ENCODE peak calls at places on chromosome 15, in ten cellular contexts. S, X, N, R, E, B, P, M, V and D are unnamed samples.

GRCh38 chr15:94875550-94875949 is 644.2 kb downstream of the MCTP2 start:
- DNase-seq in V (no peak), R (no peak), X (no peak), B (no peak), N (no peak), E (no peak), M (no peak), P (no peak), S (no peak), D (no peak)

GRCh38 chr15:42371125-42371524 is 11.8 kb downstream of the CAPN3 start:
- DNase-seq in X (no peak), S (no peak), N (peak; percentile 57), B (no peak), E (no peak), V (no peak), P (peak; percentile 11), R (no peak), M (no peak), D (peak; percentile 9)

GRCh38 chr15:80615783-80616391 is 79.2 kb upstream of the ABHD17C start:
- DNase-seq in V (peak; percentile 80), E (no peak), N (peak; percentile 82), S (peak; percentile 55), B (no peak), R (peak; percentile 82), P (peak; percentile 96), M (peak; percentile 31), X (no peak), D (no peak)

GRCh38 chr15:35753486-35753885 is 207.5 kb upstream of the DPH6 start:
- DNase-seq in P (peak; percentile 50), S (no peak), M (no peak), N (peak; percentile 93), V (no peak), R (no peak), E (no peak), B (no peak), X (no peak), D (no peak)

GRCh38 chr15:67547836-67548531 is 5.5 kb downstream of the MAP2K5 start:
- DNase-seq in N (peak; percentile 63), X (no peak), R (no peak), P (peak; percentile 41), M (no peak), S (no peak), V (no peak), E (no peak), B (no peak), D (no peak)

GRCh38 chr15:37756407-37756806 is 178.0 kb upstream of the TMCO5A start:
- DNase-seq in R (no peak), V (no peak), B (no peak), S (no peak), M (no peak), N (no peak), E (no peak), P (no peak), X (no peak), D (no peak)

GRCh38 chr15:59159210-59159609 is 47.4 kb upstream of the LDHAL6B start:
- DNase-seq in V (no peak), B (no peak), P (no peak), E (no peak), X (no peak), M (no peak), R (no peak), S (no peak), N (no peak), D (no peak)

GRCh38 chr15:78368671-78369070 is 28.5 kb downstream of the CRABP1 start:
- DNase-seq in V (no peak), P (no peak), E (peak; percentile 84), X (peak; percentile 50), R (no peak), M (no peak), N (no peak), S (peak; percentile 91), B (no peak), D (peak; percentile 12)

GRCh38 chr15:62067448-62068044 is 769 bp downstream of the C2CD4A start:
- DNase-seq in B (no peak), S (peak; percentile 31), M (no peak), P (peak; percentile 8), E (peak; percentile 77), X (peak; percentile 44), R (peak; percentile 40), V (peak; percentile 22), N (no peak), D (peak; percentile 32)

GRCh38 chr15:62068071-62068786 is 1.5 kb downstream of the C2CD4A start:
- DNase-seq in B (no peak), N (peak; percentile 36), M (no peak), X (peak; percentile 66), E (peak; percentile 86), R (peak; percentile 27), P (peak; percentile 36), V (peak; percentile 61), S (peak; percentile 65), D (peak; percentile 16)

GRCh38 chr15:62068787-62069170 is 2.0 kb downstream of the C2CD4A start:
- DNase-seq in B (no peak), X (no peak), R (no peak), M (no peak), V (no peak), E (no peak), S (no peak), N (no peak), P (peak; percentile 33), D (no peak)

GRCh38 chr15:62069551-62069950 is 2.8 kb downstream of the C2CD4A start:
- DNase-seq in R (no peak), S (no peak), X (no peak), P (no peak), V (no peak), N (no peak), B (no peak), M (no peak), E (no peak), D (no peak)

DNA sequence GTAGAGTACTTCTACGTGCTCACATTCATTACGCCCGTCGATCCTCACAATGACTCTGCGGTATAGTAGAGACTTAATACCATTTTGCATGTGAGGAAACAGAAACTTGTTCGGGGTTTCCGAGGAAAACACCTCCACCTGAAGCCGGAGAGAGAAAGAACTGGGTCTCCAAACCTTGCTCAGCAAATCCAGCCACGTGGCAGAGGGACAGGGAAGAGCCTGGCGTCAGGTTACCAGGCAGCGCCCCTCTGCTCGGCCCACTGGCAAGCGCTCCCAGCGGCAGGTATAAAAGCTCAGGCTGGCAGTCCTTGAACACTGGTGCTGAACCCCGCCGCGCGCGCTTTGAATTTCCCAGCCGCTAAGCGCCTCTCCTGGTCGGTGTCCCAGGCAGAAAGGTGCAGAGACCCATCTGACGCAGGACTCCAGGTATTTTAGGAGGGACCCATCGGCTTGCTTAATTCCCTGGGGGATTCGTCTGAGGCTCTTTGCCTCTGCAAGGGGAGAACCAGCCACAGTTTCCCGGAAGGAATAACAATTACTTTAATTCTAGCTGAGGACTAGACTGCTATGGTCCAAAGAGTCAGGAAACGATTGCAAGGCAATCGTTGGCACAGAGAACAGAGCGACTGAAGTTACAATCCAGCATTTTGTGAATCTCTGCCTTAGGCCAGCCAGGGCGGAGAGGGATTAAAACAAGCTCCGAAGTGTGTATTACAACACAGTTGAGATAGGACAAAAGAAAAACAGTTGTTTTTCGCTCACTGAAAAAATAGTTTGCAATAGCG is at the start of gene C2CD4A:
- DNase-seq in B (no peak), N (no peak), E (peak; percentile 95), S (peak; percentile 63), V (peak; percentile 89), P (peak; percentile 22), M (peak; percentile 58), R (peak; percentile 60), X (peak; percentile 77), D (peak; percentile 74)
- TF ChIP-seq CTCF in B (peak; percentile 42), N (peak; percentile 4), E (peak; percentile 54), S (no peak), V (peak; percentile 20), P (peak; percentile 10), M (no peak), R (no peak), X (no peak), D (no peak)

DNA sequence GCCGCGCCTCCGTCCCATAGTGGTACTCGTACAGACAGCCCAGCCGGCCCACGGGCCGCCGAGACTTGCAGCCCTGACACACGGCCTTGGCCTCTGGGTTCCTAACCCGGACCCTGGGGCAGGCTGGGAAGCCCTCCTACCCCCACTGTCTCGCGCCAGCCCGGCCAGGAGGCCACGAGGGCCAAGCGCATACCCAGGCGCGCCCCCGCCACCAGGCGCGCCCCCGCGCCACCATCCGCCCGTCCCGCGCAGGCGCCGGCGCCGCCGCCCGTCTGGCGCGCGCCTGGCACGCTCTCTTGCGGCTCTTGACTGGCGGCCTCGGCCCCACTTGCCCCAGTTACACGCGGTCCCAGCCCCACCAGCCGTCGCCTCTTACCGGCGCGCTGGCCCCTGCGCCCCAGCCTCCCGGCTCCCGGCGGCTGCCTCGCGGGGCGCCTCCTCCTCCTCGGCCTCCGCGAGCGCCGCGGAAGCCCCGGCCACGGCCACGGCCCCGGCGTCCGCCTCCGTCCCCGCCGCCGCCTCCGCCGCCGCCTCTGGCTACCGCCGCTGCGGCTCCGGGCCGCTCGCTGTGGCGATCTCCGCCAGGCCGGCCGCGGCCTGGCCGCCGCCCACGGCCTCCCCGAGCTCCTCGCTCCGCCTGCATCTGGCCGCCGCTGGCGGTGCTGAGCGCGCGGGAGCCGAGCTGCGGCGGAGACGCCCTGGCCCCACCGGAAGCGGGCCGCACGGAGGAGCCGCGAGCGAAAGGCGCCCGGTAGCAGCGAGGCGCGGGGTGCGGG is 412 bp downstream of the AVEN start:
- DNase-seq in P (peak; percentile 76), E (peak; percentile 90), B (no peak), M (peak; percentile 70), R (peak; percentile 89), X (peak; percentile 75), N (peak; percentile 71), V (peak; percentile 76), S (peak; percentile 82), D (peak; percentile 76)
- TF ChIP-seq CTCF in P (no peak), E (no peak), B (no peak), M (no peak), R (no peak), X (no peak), N (no peak), V (peak; percentile 8), S (no peak), D (no peak)

GRCh38 chr15:72475674-72476073 is 1.5 kb downstream of the ARIH1 start:
- DNase-seq in B (no peak), M (no peak), S (no peak), R (no peak), E (no peak), N (no peak), P (no peak), V (no peak), X (no peak), D (no peak)

GRCh38 chr15:72473670-72474465 is at the start of gene ARIH1:
- DNase-seq in R (peak; percentile 97), S (peak; percentile 97), E (peak; percentile 99), X (peak; percentile 98), P (peak; percentile 96), B (peak; percentile 87), M (peak; percentile 97), N (peak; percentile 93), V (peak; percentile 95), D (peak; percentile 95)

GRCh38 chr15:72474466-72474911 is 359 bp downstream of the ARIH1 start:
- DNase-seq in M (no peak), X (peak; percentile 65), S (no peak), E (no peak), V (no peak), P (no peak), B (no peak), N (peak; percentile 2), R (no peak), D (no peak)

GRCh38 chr15:72474912-72475601 is 927 bp downstream of the ARIH1 start:
- DNase-seq in P (peak; percentile 84), R (peak; percentile 79), E (peak; percentile 86), S (peak; percentile 77), X (peak; percentile 75), B (peak; percentile 66), N (peak; percentile 74), V (peak; percentile 78), M (peak; percentile 75), D (peak; percentile 88)

GRCh38 chr15:72472907-72473669 is 1.0 kb upstream of the ARIH1 start:
- DNase-seq in N (peak; percentile 55), B (no peak), E (no peak), R (no peak), S (no peak), M (no peak), X (no peak), P (peak; percentile 50), V (no peak), D (no peak)
- TF ChIP-seq CTCF in N (peak; percentile 40), B (no peak), E (peak; percentile 34), R (no peak), S (no peak), M (no peak), X (no peak), P (peak; percentile 44), V (no peak), D (peak; percentile 9)

GRCh38 chr15:53869044-53869805 is 109.0 kb upstream of the UNC13C start:
- DNase-seq in B (no peak), P (no peak), R (peak; percentile 22), V (no peak), X (peak; percentile 12), M (no peak), N (no peak), E (peak; percentile 63), S (peak; percentile 57), D (no peak)
- TF ChIP-seq CTCF in B (peak; percentile 53), P (no peak), R (peak; percentile 34), V (no peak), X (no peak), M (no peak), N (no peak), E (peak; percentile 49), S (peak; percentile 79), D (no peak)